ENCODE peak calls at places on chromosome 22, in eight cellular contexts. Q is IMR-90, W is upper lobe of left lung, R is right lobe of liver, S is A549, L is heart left ventricle, A is body of pancreas, U is HepG2. B is an unnamed sample.

GRCh38 chr22:39713799-39714290 is 143.3 kb downstream of the CACNA1I start:
- ATAC-seq in Q (no peak), W (no peak), R (no peak), S (peak; percentile 8), L (no peak), A (no peak), U (no peak), B (no peak)

GRCh38 chr22:37472418-37473006 is 13.7 kb downstream of the MFNG start:
- ATAC-seq in Q (peak; percentile 50), W (no peak), R (peak; percentile 62), S (peak; percentile 53), L (peak; percentile 30), A (peak; percentile 30), U (peak; percentile 68), B (no peak)

GRCh38 chr22:39482768-39483167 is 19.3 kb upstream of the MIEF1 start:
- ATAC-seq in Q (peak; percentile 55), W (no peak), R (peak; percentile 62), S (no peak), L (no peak), A (no peak), U (no peak), B (no peak)

GRCh38 chr22:42769574-42770447 is 49.1 kb upstream of the A4GALT start:
- ATAC-seq in Q (peak; percentile 92), W (peak; percentile 56), R (peak; percentile 79), S (peak; percentile 18), L (peak; percentile 37), A (peak; percentile 87), U (peak; percentile 53), B (peak; percentile 85)

GRCh38 chr22:38724926-38725571 is 19.3 kb downstream of the GTPBP1 start:
- ATAC-seq in Q (peak; percentile 81), W (no peak), R (peak; percentile 75), S (peak; percentile 81), L (no peak), A (no peak), U (peak; percentile 64), B (no peak)

GRCh38 chr22:23105919-23106853 is 35.6 kb downstream of the RSPH14 start:
- ATAC-seq in Q (no peak), W (no peak), R (peak; percentile 3), S (no peak), L (no peak), A (peak; percentile 23), U (no peak), B (no peak)

GRCh38 chr22:35589071-35589735 is 27.9 kb downstream of the MB start:
- ATAC-seq in Q (peak; percentile 75), W (no peak), R (peak; percentile 7), S (peak; percentile 95), L (no peak), A (peak; percentile 26), U (peak; percentile 39), B (peak; percentile 83)

GRCh38 chr22:46536559-46537220 is 730 bp downstream of the CELSR1 start:
- ATAC-seq in Q (peak; percentile 59), W (no peak), R (no peak), S (peak; percentile 14), L (no peak), A (peak; percentile 25), U (no peak), B (no peak)

GRCh38 chr22:24506802-24507438 is 11.8 kb downstream of the UPB1 start:
- ATAC-seq in Q (peak; percentile 59), W (peak; percentile 74), R (peak; percentile 0), S (no peak), L (no peak), A (no peak), U (peak; percentile 61), B (no peak)

GRCh38 chr22:26555478-26555877 is 34.5 kb downstream of the TPST2 start:
- ATAC-seq in Q (no peak), W (no peak), R (peak; percentile 45), S (no peak), L (peak; percentile 73), A (no peak), U (no peak), B (no peak)

GRCh38 chr22:38317995-38318715 is 922 bp upstream of the CSNK1E start:
- ATAC-seq in Q (peak; percentile 51), W (peak; percentile 76), R (peak; percentile 49), S (peak; percentile 72), L (peak; percentile 66), A (peak; percentile 8), U (peak; percentile 59), B (peak; percentile 72)

GRCh38 chr22:43852605-43853327 is 9.5 kb downstream of the SULT4A1 start:
- ATAC-seq in Q (no peak), W (no peak), R (peak; percentile 27), S (no peak), L (no peak), A (no peak), U (no peak), B (peak; percentile 39)

GRCh38 chr22:24359452-24360120 is 67.8 kb upstream of the ADORA2A start:
- ATAC-seq in Q (no peak), W (no peak), R (peak; percentile 63), S (no peak), L (peak; percentile 45), A (no peak), U (no peak), B (no peak)

GRCh38 chr22:46661221-46661851 is 41.1 kb downstream of the GRAMD4 start:
- ATAC-seq in Q (peak; percentile 52), W (no peak), R (no peak), S (peak; percentile 66), L (peak; percentile 27), A (no peak), U (no peak), B (no peak)

GRCh38 chr22:44711236-44711560 is 9.2 kb downstream of the PRR5 start:
- ATAC-seq in Q (no peak), W (peak; percentile 1), R (no peak), S (no peak), L (no peak), A (no peak), U (peak; percentile 16), B (no peak)

GRCh38 chr22:20741634-20742581 is 32.0 kb upstream of the SERPIND1 start:
- ATAC-seq in Q (no peak), W (no peak), R (peak; percentile 52), S (no peak), L (no peak), A (peak; percentile 38), U (peak; percentile 45), B (no peak)

GRCh38 chr22:16774911-16775529 is 50.2 kb downstream of the XKR3 start:
- ATAC-seq in Q (no peak), W (no peak), R (no peak), S (no peak), L (no peak), A (no peak), U (no peak), B (no peak)

GRCh38 chr22:36379593-36380361 is 8.0 kb downstream of the MYH9 start:
- ATAC-seq in Q (peak; percentile 13), W (no peak), R (peak; percentile 7), S (peak; percentile 38), L (peak; percentile 34), A (no peak), U (no peak), B (peak; percentile 30)

GRCh38 chr22:39431821-39432251 is 25.0 kb upstream of the MGAT3 start:
- ATAC-seq in Q (no peak), W (no peak), R (peak; percentile 7), S (no peak), L (peak; percentile 86), A (no peak), U (no peak), B (peak; percentile 64)

GRCh38 chr22:37926358-37926757 is 20.3 kb downstream of the MICALL1 start:
- ATAC-seq in Q (no peak), W (no peak), R (no peak), S (no peak), L (no peak), A (peak; percentile 28), U (no peak), B (no peak)

GRCh38 chr22:46935506-46936377 is 173.3 kb downstream of the TBC1D22A start:
- ATAC-seq in Q (no peak), W (peak; percentile 64), R (peak; percentile 94), S (no peak), L (peak; percentile 53), A (peak; percentile 38), U (peak; percentile 89), B (peak; percentile 34)

GRCh38 chr22:45671051-45671782 is 417 bp upstream of the ATXN10 start:
- ATAC-seq in Q (no peak), W (peak; percentile 55), R (peak; percentile 9), S (no peak), L (peak; percentile 15), A (no peak), U (peak; percentile 58), B (peak; percentile 20)

GRCh38 chr22:41092023-41092817 is at the start of gene EP300:
- ATAC-seq in Q (peak; percentile 33), W (peak; percentile 79), R (peak; percentile 53), S (peak; percentile 70), L (peak; percentile 52), A (peak; percentile 31), U (peak; percentile 4), B (peak; percentile 50)
- TF ChIP-seq CTCF in Q (peak; percentile 19), W (peak; percentile 63), R (peak; percentile 18), S (no peak), L (peak; percentile 46), A (peak; percentile 34), U (no peak), B (no peak)

GRCh38 chr22:27919943-27920755 is 1.1 kb upstream of the PITPNB start:
- ATAC-seq in Q (peak; percentile 33), W (peak; percentile 47), R (peak; percentile 58), S (peak; percentile 67), L (peak; percentile 63), A (peak; percentile 5), U (peak; percentile 86), B (peak; percentile 54)
- TF ChIP-seq POLR2A in Q (no peak), W (no peak), R (no peak), S (no peak), L (no peak), A (no peak), U (no peak), B (no peak)

GRCh38 chr22:31621507-31622160 is 40.4 kb downstream of the PISD start:
- ATAC-seq in Q (no peak), W (no peak), R (no peak), S (no peak), L (no peak), A (no peak), U (no peak), B (no peak)
- H3K27ac ChIP-seq in Q (no peak overlapping the region), W (no peak overlapping the region), R (no peak overlapping the region), S (no peak overlapping the region), L (no peak overlapping the region), A (no peak overlapping the region), U (no peak overlapping the region), B (no peak overlapping the region)

GRCh38 chr22:48263431-48263765 is 1500.9 kb downstream of the TBC1D22A start:
- ATAC-seq in Q (no peak), W (no peak), R (no peak), S (no peak), L (no peak), A (no peak), U (no peak), B (no peak)
- TF ChIP-seq CTCF in Q (no peak), W (no peak), R (no peak), S (no peak), L (no peak), A (no peak), U (no peak), B (no peak)

B was measured in gastroesophageal sphincter.